ENCODE peak calls at places on chromosomes 1 and 21, in four cellular contexts. L is tibial artery, I is cardiac muscle cell, E is spleen. K is an unnamed sample. For H3K9me3, the result is how much of the 10 kb centered on the place peaks cover.

GRCh38 chr21:37732927-37733326 is 183.3 kb downstream of the KCNJ6 start:
- DNase-seq in E (no peak), L (no peak), I (no peak), K (no peak)

GRCh38 chr1:88088481-88088880 is 595.6 kb upstream of the PKN2 start:
- DNase-seq in L (no peak), E (no peak), I (no peak), K (no peak)

GRCh38 chr21:35565204-35565611 is 495.1 kb downstream of the SETD4 start:
- DNase-seq in I (peak), L (peak), E (no peak), K (peak)

GRCh38 chr1:226762055-226762454 is 23.0 kb upstream of the ITPKB start:
- DNase-seq in I (no peak), E (no peak), L (no peak), K (no peak)

GRCh38 chr1:223837687-223838086 is 8.1 kb downstream of the TP53BP2 start:
- DNase-seq in L (no peak), I (no peak), E (no peak), K (no peak)

GRCh38 chr1:172499636-172500141 is 33.3 kb upstream of the SUCO start:
- DNase-seq in I (no peak), L (no peak), E (no peak), K (peak)

GRCh38 chr1:111448482-111448917 is 556 bp downstream of the WDR77 start:
- DNase-seq in E (no peak), I (no peak), L (no peak), K (peak)

GRCh38 chr1:229217716-229218115 is 53.2 kb upstream of the RAB4A start:
- DNase-seq in I (no peak), L (no peak), E (no peak), K (no peak)

GRCh38 chr1:235919797-235920475 is 53.2 kb upstream of the LYST start:
- DNase-seq in E (no peak), I (peak), L (no peak), K (no peak)

GRCh38 chr1:19033926-19034680 is 77.6 kb upstream of the IFFO2 start:
- DNase-seq in L (no peak), I (no peak), E (peak), K (no peak)

GRCh38 chr1:39901486-39902120 is at the start of gene MYCL:
- DNase-seq in E (peak), L (peak), I (peak), K (peak)

GRCh38 chr1:155049651-155050559 is 1.2 kb upstream of the ADAM15 start:
- DNase-seq in L (no peak), I (peak), E (no peak), K (no peak)

GRCh38 chr1:200233393-200233792 is 176.4 kb downstream of the ZNF281 start:
- DNase-seq in E (no peak), I (no peak), L (no peak), K (no peak)

GRCh38 chr1:219813344-219813743 is 115.0 kb downstream of the SLC30A10 start:
- DNase-seq in I (no peak), E (no peak), L (no peak), K (no peak)

GRCh38 chr1:218447010-218447689 is 102.0 kb downstream of the TGFB2 start:
- DNase-seq in L (peak), I (no peak), E (no peak), K (no peak)

GRCh38 chr1:22789356-22789994 is 78.8 kb downstream of the EPHB2 start:
- DNase-seq in E (no peak), I (no peak), L (no peak), K (no peak)

GRCh38 chr1:95685091-95685490 is 451.1 kb downstream of the RWDD3 start:
- DNase-seq in L (no peak), I (no peak), E (no peak), K (no peak)

GRCh38 chr1:78255378-78255777 is 209.6 kb downstream of the GIPC2 start:
- DNase-seq in I (no peak), E (no peak), L (no peak), K (no peak)

GRCh38 chr1:193406901-193407300 is 220.5 kb upstream of the B3GALT2 start:
- DNase-seq in E (no peak), L (no peak), I (peak), K (no peak)

GRCh38 chr1:87956072-87956471 is 627.4 kb downstream of the LMO4 start:
- DNase-seq in E (no peak), L (peak), I (peak), K (no peak)

GRCh38 chr21:43686811-43687565 is 27.6 kb downstream of the RRP1B start:
- DNase-seq in L (no peak), I (no peak), E (peak), K (no peak)

GRCh38 chr1:186842547-186842946 is 13.8 kb downstream of the PLA2G4A start:
- DNase-seq in E (no peak), I (no peak), L (no peak), K (no peak)

GRCh38 chr21:31203371-31204054 is 140.5 kb downstream of the TIAM1 start:
- DNase-seq in I (peak), E (no peak), L (no peak), K (no peak)

GRCh38 chr1:210764536-210764935 is 369.4 kb downstream of the KCNH1 start:
- DNase-seq in E (no peak), I (no peak), L (no peak), K (no peak)

GRCh38 chr1:16231331-16232315 is 5.4 kb downstream of the CPLANE2 start:
- DNase-seq in E (peak), L (no peak), I (no peak), K (no peak)

GRCh38 chr1:66012076-66012769 is 219.5 kb downstream of the PDE4B start:
- DNase-seq in E (no peak), L (no peak), I (no peak), K (no peak)

GRCh38 chr1:102434421-102434820 is 437.7 kb upstream of the OLFM3 start:
- DNase-seq in I (peak), L (no peak), E (no peak), K (no peak)

GRCh38 chr1:53061123-53061858 is 722 bp upstream of the PODN start:
- DNase-seq in E (no peak), L (peak), I (peak), K (no peak)

GRCh38 chr1:21559788-21560567 is 50.8 kb downstream of the ALPL start:
- DNase-seq in E (no peak), I (no peak), L (no peak), K (no peak)

GRCh38 chr1:198878566-198878965 is 239.7 kb downstream of the PTPRC start:
- DNase-seq in I (no peak), E (no peak), L (no peak), K (no peak)

GRCh38 chr1:25502957-25503356 is 40.4 kb upstream of the LDLRAP1 start:
- DNase-seq in E (no peak), I (no peak), L (no peak), K (no peak)

GRCh38 chr21:22421416-22422190 is 1423.4 kb downstream of the NCAM2 start:
- DNase-seq in I (no peak), L (no peak), E (no peak), K (no peak)

GRCh38 chr1:14545422-14546025 is 53.0 kb upstream of the KAZN start:
- DNase-seq in I (no peak), E (no peak), L (no peak), K (no peak)

GRCh38 chr1:180501865-180502360 is 464 bp downstream of the ACBD6 start:
- DNase-seq in E (no peak), I (no peak), L (no peak), K (no peak)

GRCh38 chr1:36080236-36080635 is 3.7 kb upstream of the TEKT2 start:
- DNase-seq in L (no peak), I (no peak), E (no peak), K (no peak)
- H3K9me3 ChIP-seq in L (under half), I (under half), E (under half), K (under half)

DNA sequence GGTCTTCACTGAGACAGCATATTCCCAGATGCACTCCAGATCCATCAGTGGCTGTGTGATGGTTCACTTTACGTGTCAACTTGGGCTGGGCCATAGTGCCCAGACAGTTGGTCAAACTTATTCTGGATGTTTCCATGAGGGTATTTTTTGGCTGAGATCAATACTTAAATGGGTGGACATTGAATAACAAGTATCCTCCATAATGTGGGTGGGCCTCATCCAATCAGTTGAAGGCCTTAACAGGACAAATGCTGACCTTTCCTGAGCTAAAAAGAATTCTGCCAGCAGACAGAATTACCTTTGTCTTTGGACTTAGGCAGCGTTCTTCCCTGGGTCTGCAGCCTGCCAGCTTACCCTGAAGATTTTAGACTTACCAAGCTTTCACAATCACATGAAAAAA is 513.0 kb downstream of the LTN1 start:
- DNase-seq in E (no peak), L (no peak), I (no peak), K (no peak)
- H3K9me3 ChIP-seq in E (under half), L (under half), I (under half), K (under half)

GRCh38 chr1:4053160-4053748 is 153.2 kb upstream of the C1orf174 start:
- DNase-seq in I (no peak), E (no peak), L (no peak), K (no peak)

GRCh38 chr1:4050998-4051397 is 150.9 kb upstream of the C1orf174 start:
- DNase-seq in L (no peak), I (no peak), E (no peak), K (no peak)

GRCh38 chr1:4053774-4054173 is 153.7 kb upstream of the C1orf174 start:
- DNase-seq in I (no peak), L (no peak), E (no peak), K (no peak)

GRCh38 chr1:4054957-4055676 is 155.0 kb upstream of the C1orf174 start:
- DNase-seq in L (no peak), I (no peak), E (no peak), K (no peak)

GRCh38 chr1:4052657-4053056 is 152.6 kb upstream of the C1orf174 start:
- DNase-seq in E (no peak), I (no peak), L (no peak), K (no peak)
- H3K9me3 ChIP-seq in E (under half), I (under half), L (under half), K (under half)

GRCh38 chr1:42436794-42437458 is 18.9 kb downstream of the ZMYND12 start:
- DNase-seq in E (no peak), I (no peak), L (no peak), K (no peak)
- H3K9me3 ChIP-seq in E (under half), I (under half), L (under half), K (under half)

DNA sequence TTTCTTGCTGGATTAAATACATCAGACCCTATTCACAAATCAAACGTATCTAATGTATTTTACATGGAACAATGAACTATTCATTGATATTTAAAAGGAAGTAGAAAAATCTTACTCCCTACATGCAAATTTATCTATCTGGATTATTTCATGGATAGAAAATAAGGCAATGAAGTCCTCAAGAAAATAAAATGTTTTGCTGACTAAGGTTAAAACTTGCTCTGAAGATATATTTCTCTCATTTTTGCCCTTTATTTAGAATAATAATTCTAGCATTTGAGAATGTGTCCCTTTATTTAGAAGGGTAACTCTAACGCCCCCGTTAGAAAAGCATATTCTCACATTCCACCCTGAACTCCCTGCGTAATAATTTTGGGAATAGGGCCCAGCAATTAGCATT is 627.0 kb upstream of the ZP4 start:
- DNase-seq in E (no peak), I (no peak), L (no peak), K (no peak)
- H3K9me3 ChIP-seq in E (under half), I (under half), L (under half), K (under half)

GRCh38 chr21:45959779-45960390 is 21.7 kb upstream of the COL6A1 start:
- DNase-seq in I (no peak), L (no peak), E (no peak), K (no peak)

GRCh38 chr21:45957551-45957950 is 24.0 kb upstream of the COL6A1 start:
- DNase-seq in L (peak), E (no peak), I (no peak), K (no peak)

GRCh38 chr21:45957986-45958610 is 23.5 kb upstream of the COL6A1 start:
- DNase-seq in E (no peak), I (peak), L (peak), K (no peak)

GRCh38 chr21:45962531-45963224 is 18.9 kb upstream of the COL6A1 start:
- DNase-seq in I (no peak), L (no peak), E (no peak), K (no peak)

GRCh38 chr21:45959182-45959581 is 22.4 kb upstream of the COL6A1 start:
- DNase-seq in E (no peak), I (no peak), L (no peak), K (no peak)
- H3K9me3 ChIP-seq in E (under half), I (under half), L (under half), K (under half)

GRCh38 chr1:83064589-83065242 is 934.2 kb downstream of the TTLL7 start:
- DNase-seq in L (no peak), E (no peak), I (no peak), K (no peak)
- H3K9me3 ChIP-seq in L (under half), E (under half), I (under half), K (under half)

GRCh38 chr21:18522181-18522771 is 118.7 kb upstream of the TMPRSS15 start:
- DNase-seq in L (no peak), E (no peak), I (no peak), K (no peak)
- H3K9me3 ChIP-seq in L (under half), E (under half), I (under half), K (under half)

K was measured in lung.